ENCODE peak calls at places on chromosome 21, in ten cellular contexts. W is iris pigment epithelial cell; Q is naive thymus-derived CD8-positive, alpha-beta T cell; H is activated T-helper 1 cell treated with Interleukin-2 at 50 U/mL for 16 hours; A is posterior cingulate gyrus; D is esophagus muscularis mucosa; P is heart left ventricle; M is skeletal muscle cell; X is HT-29; O is esophagus squamous epithelium. R is an unnamed sample.

GRCh38 chr21:35394049-35394448 is 344.9 kb upstream of the RUNX1 start:
- DNase-seq in W (no peak), Q (no peak), H (no peak), A (no peak), D (no peak), P (no peak), M (no peak), X (no peak), O (no peak), R (peak)

GRCh38 chr21:38920631-38921398 is 115.1 kb downstream of the ETS2 start:
- DNase-seq in W (peak), Q (no peak), H (no peak), A (no peak), D (no peak), P (no peak), M (no peak), X (peak), O (no peak), R (no peak)

GRCh38 chr21:43645414-43645891 is 13.8 kb downstream of the HSF2BP start:
- DNase-seq in W (peak), Q (peak), H (no peak), A (peak), D (no peak), P (peak), M (peak), X (peak), O (no peak), R (peak)

GRCh38 chr21:14438204-14438603 is 55.3 kb upstream of the HSPA13 start:
- DNase-seq in W (peak), Q (no peak), H (no peak), A (no peak), D (no peak), P (no peak), M (no peak), X (no peak), O (no peak), R (no peak)

GRCh38 chr21:23963454-23963853 is 1643.8 kb downstream of the MRPL39 start:
- DNase-seq in W (no peak), Q (no peak), H (no peak), A (no peak), D (no peak), P (no peak), M (no peak), X (no peak), O (no peak), R (no peak)

GRCh38 chr21:34039678-34040382 is 33.5 kb upstream of the MRPS6 start:
- DNase-seq in W (no peak), Q (no peak), H (no peak), A (no peak), D (no peak), P (no peak), M (no peak), X (no peak), O (no peak), R (peak)

GRCh38 chr21:46569071-46569470 is 35.8 kb downstream of the S100B start:
- DNase-seq in W (peak), Q (no peak), H (no peak), A (no peak), D (no peak), P (no peak), M (no peak), X (no peak), O (no peak), R (no peak)

GRCh38 chr21:36193200-36193599 is 36.6 kb downstream of the DOP1B start:
- DNase-seq in W (no peak), Q (no peak), H (no peak), A (peak), D (no peak), P (no peak), M (no peak), X (no peak), O (no peak), R (no peak)

GRCh38 chr21:41152149-41152548 is 15.8 kb upstream of the BACE2 start:
- DNase-seq in W (no peak), Q (no peak), H (no peak), A (no peak), D (no peak), P (no peak), M (no peak), X (no peak), O (no peak), R (no peak)

GRCh38 chr21:45542242-45542666 is at the start of gene SLC19A1:
- DNase-seq in W (peak), Q (peak), H (peak), A (peak), D (no peak), P (peak), M (no peak), X (peak), O (no peak), R (peak)

GRCh38 chr21:28834335-28835238 is 158.1 kb downstream of the LTN1 start:
- DNase-seq in W (no peak), Q (no peak), H (no peak), A (peak), D (no peak), P (no peak), M (no peak), X (no peak), O (no peak), R (no peak)

GRCh38 chr21:46294647-46295176 is 8.6 kb downstream of the YBEY start:
- DNase-seq in W (peak), Q (no peak), H (no peak), A (peak), D (no peak), P (peak), M (no peak), X (no peak), O (no peak), R (no peak)

GRCh38 chr21:37398697-37399096 is 32.1 kb downstream of the DYRK1A start:
- DNase-seq in W (no peak), Q (peak), H (no peak), A (no peak), D (no peak), P (no peak), M (no peak), X (no peak), O (no peak), R (no peak)

GRCh38 chr21:32909393-32909792 is 116.3 kb upstream of the OLIG2 start:
- DNase-seq in W (no peak), Q (no peak), H (no peak), A (no peak), D (no peak), P (no peak), M (no peak), X (no peak), O (no peak), R (no peak)

GRCh38 chr21:17903029-17903806 is 84.1 kb upstream of the C21orf91 start:
- DNase-seq in W (peak), Q (peak), H (no peak), A (no peak), D (no peak), P (no peak), M (no peak), X (peak), O (no peak), R (no peak)

GRCh38 chr21:42845296-42845965 is 33.9 kb downstream of the WDR4 start:
- DNase-seq in W (no peak), Q (no peak), H (no peak), A (peak), D (no peak), P (no peak), M (no peak), X (no peak), O (no peak), R (peak)

GRCh38 chr21:34994646-34995631 is 54.2 kb downstream of the RUNX1 start:
- DNase-seq in W (no peak), Q (no peak), H (no peak), A (peak), D (no peak), P (no peak), M (no peak), X (no peak), O (no peak), R (peak)

GRCh38 chr21:37546949-37547614 is 180.5 kb downstream of the DYRK1A start:
- DNase-seq in W (no peak), Q (no peak), H (no peak), A (no peak), D (no peak), P (no peak), M (no peak), X (peak), O (no peak), R (no peak)

GRCh38 chr21:35051287-35051818 is 2.3 kb upstream of the RUNX1 start:
- DNase-seq in W (peak), Q (peak), H (peak), A (peak), D (peak), P (peak), M (peak), X (peak), O (peak), R (peak)

GRCh38 chr21:45872471-45872870 is 109.1 kb upstream of the COL6A1 start:
- DNase-seq in W (no peak), Q (no peak), H (no peak), A (no peak), D (no peak), P (no peak), M (no peak), X (no peak), O (no peak), R (peak)

GRCh38 chr21:44723177-44724131 is 12.1 kb upstream of the TSPEAR start:
- DNase-seq in W (no peak), Q (peak), H (no peak), A (no peak), D (no peak), P (no peak), M (no peak), X (no peak), O (no peak), R (no peak)

GRCh38 chr21:25855591-25855990 is 120.8 kb downstream of the GABPA start:
- DNase-seq in W (no peak), Q (no peak), H (no peak), A (no peak), D (no peak), P (no peak), M (no peak), X (no peak), O (no peak), R (no peak)

GRCh38 chr21:46559291-46559983 is 45.4 kb downstream of the S100B start:
- DNase-seq in W (no peak), Q (peak), H (peak), A (peak), D (peak), P (no peak), M (no peak), X (no peak), O (no peak), R (no peak)

GRCh38 chr21:37592496-37592895 is 225.9 kb downstream of the DYRK1A start:
- DNase-seq in W (no peak), Q (no peak), H (no peak), A (no peak), D (peak), P (no peak), M (no peak), X (no peak), O (no peak), R (no peak)

GRCh38 chr21:38910390-38911008 is 104.8 kb downstream of the ETS2 start:
- DNase-seq in W (no peak), Q (no peak), H (no peak), A (no peak), D (no peak), P (no peak), M (no peak), X (peak), O (no peak), R (no peak)

R was measured in tibial artery.